ENCODE peak calls at places on chromosomes 1 and 21, in six cellular contexts. W, Y, H, G, S and M are unnamed samples.

GRCh38 chr1:72037745-72038343 is 244.5 kb downstream of the NEGR1 start:
- DNase-seq in W (peak; percentile 32), Y (no peak), H (no peak), G (no peak), S (no peak), M (peak; percentile 14)

GRCh38 chr1:227459977-227460376 is 103.4 kb upstream of the ZNF678 start:
- DNase-seq in W (no peak), Y (no peak), H (no peak), G (no peak), S (no peak), M (no peak)

GRCh38 chr1:218347316-218347712 is 2.2 kb downstream of the TGFB2 start:
- DNase-seq in W (no peak), Y (no peak), H (no peak), G (no peak), S (no peak), M (no peak)

GRCh38 chr1:88773540-88774150 is 89.6 kb downstream of the PKN2 start:
- DNase-seq in W (peak; percentile 65), Y (no peak), H (no peak), G (no peak), S (no peak), M (no peak)

GRCh38 chr1:88936760-88937342 is 45.5 kb upstream of the GTF2B start:
- DNase-seq in W (no peak), Y (no peak), H (no peak), G (no peak), S (no peak), M (no peak)

GRCh38 chr1:29196863-29197589 is 15.3 kb upstream of the SRSF4 start:
- DNase-seq in W (peak; percentile 89), Y (no peak), H (no peak), G (no peak), S (no peak), M (no peak)

GRCh38 chr1:31750858-31751638 is 13.1 kb downstream of the ADGRB2 start:
- DNase-seq in W (peak; percentile 44), Y (no peak), H (no peak), G (no peak), S (no peak), M (peak; percentile 35)

GRCh38 chr1:150444232-150444631 is 43.0 kb upstream of the TARS2 start:
- DNase-seq in W (no peak), Y (no peak), H (no peak), G (no peak), S (no peak), M (no peak)

GRCh38 chr1:186286615-186287317 is 88.3 kb downstream of the TPR start:
- DNase-seq in W (peak; percentile 41), Y (no peak), H (no peak), G (no peak), S (no peak), M (no peak)

GRCh38 chr1:207847116-207847515 is 63.8 kb downstream of the CD34 start:
- DNase-seq in W (peak; percentile 58), Y (no peak), H (no peak), G (no peak), S (no peak), M (no peak)

GRCh38 chr1:46687095-46687659 is 15.5 kb downstream of the TEX38 start:
- DNase-seq in W (no peak), Y (peak; percentile 70), H (no peak), G (no peak), S (no peak), M (no peak)

GRCh38 chr1:59605761-59606160 is 209.0 kb upstream of the HOOK1 start:
- DNase-seq in W (no peak), Y (no peak), H (no peak), G (no peak), S (no peak), M (no peak)

GRCh38 chr1:230104395-230105244 is 37.6 kb downstream of the GALNT2 start:
- DNase-seq in W (peak; percentile 98), Y (peak; percentile 92), H (no peak), G (peak; percentile 97), S (no peak), M (no peak)

GRCh38 chr1:162502928-162503327 is 5.3 kb downstream of the UHMK1 start:
- DNase-seq in W (no peak), Y (no peak), H (no peak), G (no peak), S (no peak), M (no peak)

GRCh38 chr1:228277491-228278431 is 69.9 kb downstream of the OBSCN start:
- DNase-seq in W (no peak), Y (no peak), H (no peak), G (no peak), S (no peak), M (no peak)

GRCh38 chr1:179813626-179814351 is 63.8 kb downstream of the TOR1AIP2 start:
- DNase-seq in W (no peak), Y (no peak), H (no peak), G (no peak), S (peak; percentile 10), M (no peak)

GRCh38 chr21:45207839-45208626 is 79.7 kb downstream of the POFUT2 start:
- DNase-seq in W (no peak), Y (no peak), H (no peak), G (no peak), S (no peak), M (no peak)

GRCh38 chr1:68051475-68051874 is 1.0 kb upstream of the DIRAS3 start:
- DNase-seq in W (peak; percentile 67), Y (peak; percentile 38), H (no peak), G (no peak), S (no peak), M (no peak)
- H3K4me3 ChIP-seq in W (peak overlapping the region; percentile 58), Y (peak overlapping the region; percentile 63), H (no peak overlapping the region), G (no peak overlapping the region), S (no peak overlapping the region), M (no peak overlapping the region)

DNA sequence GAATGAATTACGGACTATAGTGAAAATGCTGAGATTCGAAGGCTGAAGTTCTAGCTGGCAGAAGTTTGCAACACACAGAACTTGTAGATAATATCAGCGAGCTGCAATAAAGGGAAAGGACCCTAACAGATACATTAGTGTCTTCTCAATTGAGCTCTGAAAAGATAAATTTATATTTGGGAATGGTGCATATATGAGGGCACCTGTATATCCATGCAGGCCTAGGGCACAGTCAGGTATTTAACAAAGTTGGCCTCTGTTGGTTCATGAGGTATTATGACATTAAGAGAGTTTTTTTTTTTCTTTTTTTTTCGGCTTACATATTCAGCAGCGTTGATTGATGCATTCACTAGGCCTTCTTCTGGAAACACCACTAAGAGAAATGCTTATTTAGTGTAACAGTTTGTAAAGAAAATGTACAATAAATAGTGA is 2.2 kb downstream of the NFIA start:
- DNase-seq in W (no peak), Y (no peak), H (no peak), G (no peak), S (no peak), M (no peak)
- H3K4me3 ChIP-seq in W (no peak overlapping the region), Y (peak overlapping the region; percentile 88), H (no peak overlapping the region), G (peak overlapping the region; percentile 91), S (no peak overlapping the region), M (no peak overlapping the region)

DNA sequence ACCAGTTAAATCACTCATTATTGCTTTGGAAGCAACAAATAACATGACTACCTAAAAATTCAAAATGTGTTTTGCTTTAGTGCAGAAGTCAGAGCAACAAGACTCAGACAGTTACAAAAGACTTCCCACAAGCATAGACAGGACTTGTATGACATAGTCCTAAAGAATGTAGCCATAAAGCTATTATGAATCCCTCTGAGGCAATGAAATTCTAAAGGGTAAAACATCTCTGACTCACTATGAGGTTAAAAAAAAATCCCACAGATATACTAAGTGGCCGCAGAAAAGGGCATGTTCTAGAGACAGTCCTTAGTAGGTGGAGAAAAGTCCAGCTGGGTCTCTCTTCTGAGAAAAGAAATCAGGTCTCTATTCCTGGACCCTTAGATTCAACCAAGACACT is 4.9 kb downstream of the PRKAB2 start:
- DNase-seq in W (peak; percentile 76), Y (no peak), H (no peak), G (peak; percentile 28), S (no peak), M (no peak)
- H3K4me3 ChIP-seq in W (no peak overlapping the region), Y (no peak overlapping the region), H (no peak overlapping the region), G (no peak overlapping the region), S (no peak overlapping the region), M (no peak overlapping the region)

DNA sequence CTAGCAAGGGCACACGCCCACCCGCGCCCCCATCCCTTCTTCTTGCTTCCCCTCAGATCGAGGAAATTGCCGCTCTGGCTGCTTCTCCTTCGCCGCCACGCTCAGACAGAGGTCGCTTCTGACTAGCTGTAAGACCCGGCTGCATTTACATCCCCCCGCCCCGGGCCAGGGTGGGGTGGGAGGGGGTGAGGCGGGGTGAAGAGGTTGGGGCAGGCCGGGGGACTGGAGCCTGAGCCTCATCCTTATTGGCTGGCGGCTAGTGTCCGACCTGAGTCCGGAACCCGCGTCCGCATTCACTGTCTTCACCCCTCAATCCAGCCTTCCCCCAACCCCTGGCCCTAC is 11.1 kb downstream of the NR5A2 start:
- DNase-seq in W (no peak), Y (no peak), H (no peak), G (no peak), S (no peak), M (no peak)
- H3K4me3 ChIP-seq in W (no peak overlapping the region), Y (peak overlapping the region; percentile 71), H (no peak overlapping the region), G (peak overlapping the region; percentile 47), S (no peak overlapping the region), M (no peak overlapping the region)

DNA sequence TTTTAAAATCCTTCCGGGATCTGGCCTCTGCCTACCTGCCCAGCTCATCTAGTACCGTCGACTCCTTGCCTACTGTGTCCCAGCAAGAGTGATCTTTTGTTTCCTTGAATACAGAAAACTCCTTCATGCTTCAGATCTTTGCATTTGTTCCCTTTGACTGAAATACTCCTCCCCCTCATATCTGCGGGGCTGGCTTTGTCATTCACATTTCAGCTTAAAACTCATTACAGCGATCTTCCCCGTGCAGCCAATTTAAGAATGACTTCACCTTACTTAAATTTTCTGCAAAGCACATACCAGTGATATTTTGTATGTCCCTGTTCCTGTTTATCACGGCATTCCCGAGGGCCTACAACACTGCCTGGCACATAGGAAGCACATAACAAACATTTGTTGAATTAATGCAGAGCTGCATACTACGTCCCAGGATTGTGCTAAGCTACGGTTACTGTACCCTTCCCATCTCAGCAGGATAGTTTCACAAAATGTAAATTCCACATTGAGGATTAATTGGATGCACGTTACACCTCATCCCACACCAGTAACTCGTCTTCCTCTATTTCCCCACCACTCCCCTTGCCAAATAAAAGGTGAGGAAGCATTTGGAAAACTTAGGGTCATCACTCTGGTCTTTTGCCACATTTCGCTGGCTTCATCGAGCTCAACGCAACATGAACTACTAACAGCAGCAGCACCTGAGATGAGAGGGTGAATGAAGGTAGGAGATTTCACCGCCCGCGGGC is 799 bp upstream of the DESI2 start:
- DNase-seq in W (peak; percentile 11), Y (no peak), H (no peak), G (no peak), S (no peak), M (no peak)
- H3K4me3 ChIP-seq in W (peak overlapping the region; percentile 64), Y (peak overlapping the region; percentile 87), H (peak overlapping the region; percentile 44), G (peak overlapping the region; percentile 45), S (peak overlapping the region; percentile 60), M (peak overlapping the region; percentile 79)